ENCODE peak calls at places on chromosomes 11 and 22, in eight cellular contexts. J is naive thymus-derived CD8-positive, alpha-beta T cell; O is non-pigmented ciliary epithelial cell; Z is amniotic stem cell; R is ureter; T is NCI-H1930; Q is tibial artery; F is RWPE1. N is an unnamed sample.

GRCh38 chr11:32571039-32571438 is 12.6 kb upstream of the EIF3M start:
- DNase-seq in J (no peak), O (no peak), Z (no peak), R (no peak), T (no peak), Q (no peak), F (no peak), N (no peak)

GRCh38 chr22:37194750-37195149 is 6.7 kb upstream of the C1QTNF6 start:
- DNase-seq in J (no peak), O (no peak), Z (no peak), R (no peak), T (no peak), Q (no peak), F (no peak), N (no peak)

GRCh38 chr11:14358729-14359439 is at the start of gene RRAS2:
- DNase-seq in J (peak; percentile 73), O (no peak), Z (peak; percentile 50), R (peak; percentile 62), T (peak; percentile 61), Q (peak; percentile 85), F (peak; percentile 80), N (peak; percentile 74)

GRCh38 chr11:75472081-75472732 is 39.2 kb upstream of the KLHL35 start:
- DNase-seq in J (no peak), O (no peak), Z (no peak), R (no peak), T (no peak), Q (no peak), F (no peak), N (no peak)

GRCh38 chr11:3001496-3001895 is 9.4 kb upstream of the NAP1L4 start:
- DNase-seq in J (no peak), O (no peak), Z (no peak), R (no peak), T (no peak), Q (peak; percentile 82), F (no peak), N (no peak)

GRCh38 chr11:122093731-122094130 is 22.3 kb downstream of the BLID start:
- DNase-seq in J (no peak), O (no peak), Z (peak; percentile 50), R (no peak), T (no peak), Q (no peak), F (peak; percentile 7), N (peak; percentile 55)

GRCh38 chr11:21374381-21374780 is 705.0 kb downstream of the NELL1 start:
- DNase-seq in J (no peak), O (no peak), Z (no peak), R (no peak), T (no peak), Q (no peak), F (no peak), N (no peak)

GRCh38 chr11:2223153-2223794 is 47.1 kb downstream of the ASCL2 start:
- DNase-seq in J (no peak), O (no peak), Z (no peak), R (no peak), T (no peak), Q (no peak), F (no peak), N (no peak)

GRCh38 chr22:22030493-22031182 is 48.1 kb upstream of the TOP3B start:
- DNase-seq in J (no peak), O (no peak), Z (no peak), R (no peak), T (no peak), Q (no peak), F (no peak), N (peak; percentile 13)

GRCh38 chr22:19464975-19465374 is 14.0 kb downstream of the UFD1 start:
- DNase-seq in J (no peak), O (no peak), Z (no peak), R (no peak), T (no peak), Q (no peak), F (no peak), N (no peak)

GRCh38 chr11:3022982-3023381 is 30.9 kb upstream of the NAP1L4 start:
- DNase-seq in J (no peak), O (peak; percentile 65), Z (no peak), R (no peak), T (no peak), Q (no peak), F (peak; percentile 63), N (peak; percentile 53)

GRCh38 chr11:124610295-124610694 is 933 bp upstream of the PANX3 start:
- DNase-seq in J (no peak), O (no peak), Z (no peak), R (no peak), T (no peak), Q (no peak), F (no peak), N (no peak)

GRCh38 chr11:69539416-69540117 is 58.1 kb downstream of the LINC01488 start:
- DNase-seq in J (no peak), O (no peak), Z (no peak), R (peak; percentile 58), T (no peak), Q (no peak), F (no peak), N (no peak)

GRCh38 chr11:44143987-44144909 is 48.8 kb downstream of the EXT2 start:
- DNase-seq in J (no peak), O (no peak), Z (no peak), R (no peak), T (no peak), Q (no peak), F (peak; percentile 30), N (peak; percentile 9)

GRCh38 chr11:46296520-46297448 is 19.3 kb downstream of the CREB3L1 start:
- DNase-seq in J (no peak), O (peak; percentile 82), Z (peak; percentile 74), R (peak; percentile 65), T (no peak), Q (no peak), F (no peak), N (no peak)

GRCh38 chr11:74989269-74989655 is 529 bp downstream of the NEU3 start:
- DNase-seq in J (no peak), O (no peak), Z (no peak), R (no peak), T (no peak), Q (no peak), F (no peak), N (no peak)

GRCh38 chr11:14773755-14774154 is 118.3 kb downstream of the CYP2R1 start:
- DNase-seq in J (no peak), O (no peak), Z (no peak), R (no peak), T (no peak), Q (no peak), F (no peak), N (no peak)